ENCODE peak calls at places on chromosomes 7 and 10, in six cellular contexts. C is endodermal cell, N is ELR, G is SK-N-DZ, F is left kidney, J is cardiac muscle cell. L is an unnamed sample.
A peak's percentile ranks its signal among the peaks of the same experiment; 100 is the strongest.

GRCh38 chr10:71316081-71316785 is 2.8 kb upstream of the SLC29A3 start:
- DNase-seq in C (no peak), N (no peak), G (no peak), F (no peak), J (no peak), L (no peak)

GRCh38 chr7:33298848-33299247 is 169.5 kb downstream of the BBS9 start:
- DNase-seq in C (no peak), N (no peak), G (peak; percentile 33), F (no peak), J (no peak), L (no peak)

GRCh38 chr7:25636871-25637283 is 408.6 kb upstream of the NPVF start:
- DNase-seq in C (no peak), N (no peak), G (no peak), F (peak; percentile 65), J (peak; percentile 62), L (no peak)

GRCh38 chr7:18859331-18859730 is 258.1 kb downstream of the TWIST1 start:
- DNase-seq in C (no peak), N (peak; percentile 9), G (no peak), F (no peak), J (no peak), L (no peak)

GRCh38 chr7:67045496-67045995 is 48.9 kb downstream of the TYW1 start:
- DNase-seq in C (no peak), N (no peak), G (no peak), F (no peak), J (no peak), L (no peak)

GRCh38 chr7:151380199-151381082 is 29.4 kb downstream of the WDR86 start:
- DNase-seq in C (no peak), N (no peak), G (no peak), F (no peak), J (no peak), L (no peak)

GRCh38 chr10:86287966-86288579 is 78.5 kb downstream of the GRID1 start:
- DNase-seq in C (peak; percentile 17), N (no peak), G (no peak), F (peak; percentile 10), J (no peak), L (no peak)

GRCh38 chr10:98429320-98430072 is 14.5 kb upstream of the PYROXD2 start:
- DNase-seq in C (no peak), N (no peak), G (no peak), F (no peak), J (no peak), L (no peak)

GRCh38 chr10:103982639-103983038 is 15.7 kb downstream of the SLK start:
- DNase-seq in C (peak; percentile 86), N (peak; percentile 35), G (peak; percentile 33), F (peak; percentile 30), J (peak; percentile 44), L (no peak)

GRCh38 chr7:3240826-3241430 is 60.1 kb upstream of the SDK1 start:
- DNase-seq in C (no peak), N (no peak), G (no peak), F (no peak), J (no peak), L (no peak)

GRCh38 chr7:83060218-83060617 is 102.5 kb downstream of the PCLO start:
- DNase-seq in C (no peak), N (no peak), G (peak; percentile 83), F (no peak), J (no peak), L (no peak)

GRCh38 chr7:43650457-43651052 is 67.6 kb downstream of the STK17A start:
- DNase-seq in C (no peak), N (peak; percentile 78), G (no peak), F (no peak), J (no peak), L (no peak)

GRCh38 chr10:93357680-93358079 is 124.5 kb downstream of the MYOF start:
- DNase-seq in C (peak; percentile 65), N (peak; percentile 58), G (peak; percentile 31), F (peak; percentile 84), J (peak; percentile 57), L (no peak)

GRCh38 chr10:124152139-124152780 is 58.9 kb upstream of the CHST15 start:
- DNase-seq in C (peak; percentile 70), N (peak; percentile 87), G (no peak), F (no peak), J (no peak), L (no peak)

GRCh38 chr7:80732635-80733034 is 94.2 kb downstream of the CD36 start:
- DNase-seq in C (peak; percentile 55), N (peak; percentile 41), G (no peak), F (no peak), J (no peak), L (no peak)

GRCh38 chr10:80471715-80472233 is 17.7 kb downstream of the TSPAN14 start:
- DNase-seq in C (no peak), N (peak; percentile 84), G (no peak), F (no peak), J (no peak), L (no peak)

GRCh38 chr10:57952741-57953140 is 315.0 kb downstream of the IPMK start:
- DNase-seq in C (no peak), N (peak; percentile 18), G (no peak), F (no peak), J (no peak), L (no peak)

L was measured in T-helper 9 cell.